ENCODE peak calls at places on chromosome 14, in six cellular contexts. One of them, this sample, is unnamed.

GRCh38 chr14:103855734-103856095 is 8.3 kb upstream of the PPP1R13B start:
- DNase-seq in neural progenitor cell: no peak
- DNase-seq in coronary artery: no peak
- DNase-seq in CD8-positive, alpha-beta T cell: no peak
- DNase-seq in tibial artery: no peak
- DNase-seq in stomach: no peak
- DNase-seq in this sample: no peak

GRCh38 chr14:69076341-69076740 is 76.6 kb downstream of the DCAF5 start:
- DNase-seq in neural progenitor cell: no peak
- DNase-seq in coronary artery: no peak
- DNase-seq in CD8-positive, alpha-beta T cell: no peak
- DNase-seq in tibial artery: no peak
- DNase-seq in stomach: no peak
- DNase-seq in this sample: no peak

GRCh38 chr14:95299271-95299670 is 20.4 kb downstream of the CLMN start:
- DNase-seq in neural progenitor cell: no peak
- DNase-seq in coronary artery: no peak
- DNase-seq in CD8-positive, alpha-beta T cell: no peak
- DNase-seq in tibial artery: no peak
- DNase-seq in stomach: no peak
- DNase-seq in this sample: no peak

GRCh38 chr14:56759633-56760032 is 50.6 kb downstream of the OTX2 start:
- DNase-seq in neural progenitor cell: no peak
- DNase-seq in coronary artery: no peak
- DNase-seq in CD8-positive, alpha-beta T cell: no peak
- DNase-seq in tibial artery: no peak
- DNase-seq in stomach: no peak
- DNase-seq in this sample: no peak

GRCh38 chr14:100215330-100215885 is 23.5 kb upstream of the YY1 start:
- DNase-seq in neural progenitor cell: no peak
- DNase-seq in coronary artery: no peak
- DNase-seq in CD8-positive, alpha-beta T cell: no peak
- DNase-seq in tibial artery: no peak
- DNase-seq in stomach: no peak
- DNase-seq in this sample: no peak

GRCh38 chr14:67999693-68000384 is 180.3 kb downstream of the RAD51B start:
- DNase-seq in neural progenitor cell: no peak
- DNase-seq in coronary artery: no peak
- DNase-seq in CD8-positive, alpha-beta T cell: no peak
- DNase-seq in tibial artery: no peak
- DNase-seq in stomach: no peak
- DNase-seq in this sample: peak; percentile 77

GRCh38 chr14:58639842-58640484 is 2.2 kb downstream of the DACT1 start:
- DNase-seq in neural progenitor cell: peak; percentile 68
- DNase-seq in coronary artery: no peak
- DNase-seq in CD8-positive, alpha-beta T cell: no peak
- DNase-seq in tibial artery: peak; percentile 50
- DNase-seq in stomach: no peak
- DNase-seq in this sample: peak; percentile 92

GRCh38 chr14:58768977-58769376 is 131.2 kb downstream of the DACT1 start:
- DNase-seq in neural progenitor cell: peak; percentile 20
- DNase-seq in coronary artery: no peak
- DNase-seq in CD8-positive, alpha-beta T cell: no peak
- DNase-seq in tibial artery: no peak
- DNase-seq in stomach: no peak
- DNase-seq in this sample: no peak

GRCh38 chr14:54975856-54976255 is 51.0 kb downstream of the WDHD1 start:
- DNase-seq in neural progenitor cell: no peak
- DNase-seq in coronary artery: no peak
- DNase-seq in CD8-positive, alpha-beta T cell: no peak
- DNase-seq in tibial artery: no peak
- DNase-seq in stomach: no peak
- DNase-seq in this sample: peak; percentile 28

GRCh38 chr14:64438181-64438839 is 27.0 kb upstream of the AKAP5 start:
- DNase-seq in neural progenitor cell: no peak
- DNase-seq in coronary artery: no peak
- DNase-seq in CD8-positive, alpha-beta T cell: no peak
- DNase-seq in tibial artery: no peak
- DNase-seq in stomach: no peak
- DNase-seq in this sample: peak; percentile 82

GRCh38 chr14:51131516-51131915 is 36.6 kb upstream of the TRIM9 start:
- DNase-seq in neural progenitor cell: no peak
- DNase-seq in coronary artery: no peak
- DNase-seq in CD8-positive, alpha-beta T cell: no peak
- DNase-seq in tibial artery: no peak
- DNase-seq in stomach: no peak
- DNase-seq in this sample: no peak

GRCh38 chr14:32933943-32934890 is 4.5 kb upstream of the NPAS3 start:
- DNase-seq in neural progenitor cell: peak; percentile 86
- DNase-seq in coronary artery: no peak
- DNase-seq in CD8-positive, alpha-beta T cell: no peak
- DNase-seq in tibial artery: no peak
- DNase-seq in stomach: no peak
- DNase-seq in this sample: peak; percentile 47
- H3K4me3 ChIP-seq in neural progenitor cell: peak overlapping the region; percentile 63
- H3K4me3 ChIP-seq in coronary artery: peak overlapping the region; percentile 73
- H3K4me3 ChIP-seq in CD8-positive, alpha-beta T cell: no peak overlapping the region
- H3K4me3 ChIP-seq in tibial artery: peak overlapping the region; percentile 49
- H3K4me3 ChIP-seq in stomach: peak overlapping the region; percentile 59
- H3K4me3 ChIP-seq in this sample: peak overlapping the region; percentile 46

GRCh38 chr14:91373591-91374245 is 43.9 kb downstream of the CCDC88C start:
- DNase-seq in neural progenitor cell: no peak
- DNase-seq in coronary artery: no peak
- DNase-seq in CD8-positive, alpha-beta T cell: peak; percentile 42
- DNase-seq in tibial artery: no peak
- DNase-seq in stomach: no peak
- DNase-seq in this sample: no peak

GRCh38 chr14:91371011-91371989 is 46.3 kb downstream of the CCDC88C start:
- DNase-seq in neural progenitor cell: no peak
- DNase-seq in coronary artery: no peak
- DNase-seq in CD8-positive, alpha-beta T cell: no peak
- DNase-seq in tibial artery: no peak
- DNase-seq in stomach: no peak
- DNase-seq in this sample: no peak

GRCh38 chr14:91374287-91374880 is 43.2 kb downstream of the CCDC88C start:
- DNase-seq in neural progenitor cell: peak; percentile 53
- DNase-seq in coronary artery: no peak
- DNase-seq in CD8-positive, alpha-beta T cell: no peak
- DNase-seq in tibial artery: no peak
- DNase-seq in stomach: no peak
- DNase-seq in this sample: no peak

GRCh38 chr14:91371990-91372375 is 45.6 kb downstream of the CCDC88C start:
- DNase-seq in neural progenitor cell: no peak
- DNase-seq in coronary artery: no peak
- DNase-seq in CD8-positive, alpha-beta T cell: no peak
- DNase-seq in tibial artery: no peak
- DNase-seq in stomach: no peak
- DNase-seq in this sample: no peak

GRCh38 chr14:91372680-91373495 is 44.7 kb downstream of the CCDC88C start:
- DNase-seq in neural progenitor cell: no peak
- DNase-seq in coronary artery: no peak
- DNase-seq in CD8-positive, alpha-beta T cell: no peak
- DNase-seq in tibial artery: no peak
- DNase-seq in stomach: peak; percentile 77
- DNase-seq in this sample: no peak
- TF ChIP-seq CTCF in neural progenitor cell: no peak
- TF ChIP-seq CTCF in coronary artery: no peak
- TF ChIP-seq CTCF in CD8-positive, alpha-beta T cell: no peak
- TF ChIP-seq CTCF in tibial artery: no peak
- TF ChIP-seq CTCF in stomach: no peak
- TF ChIP-seq CTCF in this sample: no peak

DNA sequence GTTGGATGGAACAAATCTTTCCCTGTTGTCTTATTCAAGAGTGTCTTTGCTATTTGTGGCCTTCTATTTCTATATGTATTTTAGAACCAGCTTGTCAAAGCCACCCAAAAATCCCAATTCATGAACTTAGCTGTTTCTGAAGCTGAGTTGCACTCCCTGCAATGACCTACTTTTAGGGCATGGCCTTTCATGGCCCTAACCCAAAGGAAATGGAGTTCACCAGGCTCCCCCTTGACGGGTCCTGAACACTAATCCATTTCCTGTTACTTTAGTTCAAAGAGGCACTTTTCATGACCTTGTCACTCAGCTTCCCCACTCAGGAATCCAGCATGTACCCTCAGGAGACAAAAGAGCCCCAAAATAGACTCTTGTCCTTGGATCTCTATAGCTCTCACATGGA is 7.6 kb downstream of the TMED8 start:
- DNase-seq in neural progenitor cell: no peak
- DNase-seq in coronary artery: no peak
- DNase-seq in CD8-positive, alpha-beta T cell: no peak
- DNase-seq in tibial artery: no peak
- DNase-seq in stomach: no peak
- DNase-seq in this sample: no peak
- H3K4me3 ChIP-seq in neural progenitor cell: no peak overlapping the region
- H3K4me3 ChIP-seq in coronary artery: no peak overlapping the region
- H3K4me3 ChIP-seq in CD8-positive, alpha-beta T cell: no peak overlapping the region
- H3K4me3 ChIP-seq in tibial artery: no peak overlapping the region
- H3K4me3 ChIP-seq in stomach: no peak overlapping the region
- H3K4me3 ChIP-seq in this sample: no peak overlapping the region

GRCh38 chr14:36863271-36863670 is 201.6 kb downstream of the PAX9 start:
- DNase-seq in neural progenitor cell: no peak
- DNase-seq in coronary artery: no peak
- DNase-seq in CD8-positive, alpha-beta T cell: no peak
- DNase-seq in tibial artery: no peak
- DNase-seq in stomach: no peak
- DNase-seq in this sample: peak; percentile 14
- TF ChIP-seq CTCF in neural progenitor cell: peak; percentile 35
- TF ChIP-seq CTCF in coronary artery: no peak
- TF ChIP-seq CTCF in CD8-positive, alpha-beta T cell: no peak
- TF ChIP-seq CTCF in tibial artery: no peak
- TF ChIP-seq CTCF in stomach: no peak
- TF ChIP-seq CTCF in this sample: peak; percentile 2

GRCh38 chr14:102469261-102469660 is 40.3 kb downstream of the ANKRD9 start:
- DNase-seq in neural progenitor cell: no peak
- DNase-seq in coronary artery: no peak
- DNase-seq in CD8-positive, alpha-beta T cell: no peak
- DNase-seq in tibial artery: no peak
- DNase-seq in stomach: no peak
- DNase-seq in this sample: no peak
- H3K4me3 ChIP-seq in neural progenitor cell: no peak overlapping the region
- H3K4me3 ChIP-seq in coronary artery: no peak overlapping the region
- H3K4me3 ChIP-seq in CD8-positive, alpha-beta T cell: no peak overlapping the region
- H3K4me3 ChIP-seq in tibial artery: no peak overlapping the region
- H3K4me3 ChIP-seq in stomach: no peak overlapping the region
- H3K4me3 ChIP-seq in this sample: no peak overlapping the region

DNA sequence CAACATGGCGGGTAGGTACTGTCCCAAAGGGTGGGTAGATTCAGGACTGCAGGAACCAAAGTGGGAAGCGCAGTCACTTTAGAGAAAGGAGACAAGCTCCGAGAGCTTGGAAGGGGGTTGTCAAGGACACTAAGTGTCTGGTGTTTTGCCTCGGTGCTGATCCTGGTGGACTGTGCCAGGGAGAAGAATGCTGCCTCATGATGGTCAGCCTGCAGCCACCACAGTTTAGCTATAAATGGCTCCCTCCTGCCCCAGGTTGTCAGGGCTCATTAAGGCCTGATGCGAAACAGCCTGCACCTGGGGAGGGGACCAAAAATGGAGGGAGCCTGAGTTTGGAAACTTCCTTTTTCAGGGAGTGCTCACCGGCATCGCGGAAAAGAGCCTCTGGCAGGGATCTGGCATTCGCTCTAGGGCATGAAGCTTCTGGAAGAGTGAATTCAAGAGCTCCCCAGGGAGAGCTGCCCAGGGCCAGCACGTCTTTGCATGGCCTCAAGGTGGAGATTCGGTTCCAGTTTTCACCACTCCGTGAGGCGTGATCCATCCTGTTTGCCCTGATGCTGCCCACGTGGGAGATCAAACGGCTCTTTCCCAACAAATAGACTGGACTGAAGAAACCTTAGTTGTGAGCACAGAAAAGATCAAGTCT is 164.0 kb downstream of the FOXN3 start:
- DNase-seq in neural progenitor cell: peak; percentile 17
- DNase-seq in coronary artery: peak; percentile 45
- DNase-seq in CD8-positive, alpha-beta T cell: no peak
- DNase-seq in tibial artery: peak; percentile 38
- DNase-seq in stomach: no peak
- DNase-seq in this sample: peak; percentile 19
- TF ChIP-seq CTCF in neural progenitor cell: peak; percentile 17
- TF ChIP-seq CTCF in coronary artery: no peak
- TF ChIP-seq CTCF in CD8-positive, alpha-beta T cell: no peak
- TF ChIP-seq CTCF in tibial artery: peak; percentile 38
- TF ChIP-seq CTCF in stomach: no peak
- TF ChIP-seq CTCF in this sample: no peak

DNA sequence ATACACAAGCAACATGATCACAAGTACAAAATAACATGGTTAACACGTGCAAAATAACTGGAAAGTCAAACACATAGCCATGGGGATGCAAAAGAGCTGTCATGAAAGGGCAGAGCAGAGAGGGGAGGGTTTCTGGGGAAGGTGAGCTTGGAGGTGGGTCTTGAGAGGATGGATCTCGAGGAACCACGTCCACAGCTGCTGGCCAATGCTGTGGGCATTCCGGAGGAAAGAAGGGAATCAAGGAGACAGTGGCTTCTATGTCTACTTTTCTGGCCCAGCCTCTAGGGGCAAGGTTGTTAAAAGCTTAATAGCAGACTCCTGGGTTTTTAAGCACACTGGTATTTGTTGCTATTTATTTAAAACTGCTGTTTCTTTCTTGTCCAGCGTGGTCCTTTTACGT is 8.4 kb upstream of the MYH7 start:
- DNase-seq in neural progenitor cell: no peak
- DNase-seq in coronary artery: no peak
- DNase-seq in CD8-positive, alpha-beta T cell: no peak
- DNase-seq in tibial artery: no peak
- DNase-seq in stomach: no peak
- DNase-seq in this sample: no peak
- H3K4me3 ChIP-seq in neural progenitor cell: no peak overlapping the region
- H3K4me3 ChIP-seq in coronary artery: no peak overlapping the region
- H3K4me3 ChIP-seq in CD8-positive, alpha-beta T cell: no peak overlapping the region
- H3K4me3 ChIP-seq in tibial artery: no peak overlapping the region
- H3K4me3 ChIP-seq in stomach: no peak overlapping the region
- H3K4me3 ChIP-seq in this sample: no peak overlapping the region

DNA sequence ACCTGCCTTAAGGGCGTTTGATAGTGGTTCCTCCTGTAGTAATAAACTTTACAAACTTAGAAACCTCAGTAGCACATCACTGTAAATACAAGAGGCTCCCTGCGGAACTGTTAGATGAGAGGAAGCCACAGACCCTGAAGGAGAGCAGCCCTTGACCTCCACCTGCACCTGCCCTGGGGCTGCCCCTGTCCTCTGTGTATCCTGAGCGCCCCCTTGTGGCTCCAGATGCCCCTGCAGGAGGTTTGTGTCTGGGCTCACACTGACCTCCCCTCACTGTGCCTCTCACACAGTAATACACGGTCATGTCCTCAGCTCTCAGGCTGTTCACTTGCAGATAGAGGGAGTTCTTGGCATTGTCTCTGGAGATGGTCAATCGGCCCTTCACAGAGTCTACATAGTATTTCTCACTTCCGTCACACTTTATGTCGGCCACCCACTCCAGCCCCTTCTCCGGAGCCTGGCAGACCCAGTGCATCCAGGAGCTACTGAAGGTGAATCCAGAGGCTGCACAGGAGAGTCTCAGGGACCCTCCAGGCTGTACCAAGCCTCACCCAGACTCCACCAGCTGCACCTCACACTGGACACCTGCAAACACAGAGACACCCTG is 1059.8 kb downstream of the TMEM121 start:
- DNase-seq in neural progenitor cell: no peak
- DNase-seq in coronary artery: no peak
- DNase-seq in CD8-positive, alpha-beta T cell: peak; percentile 46
- DNase-seq in tibial artery: no peak
- DNase-seq in stomach: peak; percentile 42
- DNase-seq in this sample: no peak
- TF ChIP-seq CTCF in neural progenitor cell: no peak
- TF ChIP-seq CTCF in coronary artery: no peak
- TF ChIP-seq CTCF in CD8-positive, alpha-beta T cell: peak; percentile 80
- TF ChIP-seq CTCF in tibial artery: no peak
- TF ChIP-seq CTCF in stomach: no peak
- TF ChIP-seq CTCF in this sample: no peak

GRCh38 chr14:61385002-61385685 is 63.8 kb downstream of the PRKCH start:
- DNase-seq in neural progenitor cell: no peak
- DNase-seq in coronary artery: no peak
- DNase-seq in CD8-positive, alpha-beta T cell: peak; percentile 42
- DNase-seq in tibial artery: no peak
- DNase-seq in stomach: no peak
- DNase-seq in this sample: no peak
- H3K4me3 ChIP-seq in neural progenitor cell: no peak overlapping the region
- H3K4me3 ChIP-seq in coronary artery: no peak overlapping the region
- H3K4me3 ChIP-seq in CD8-positive, alpha-beta T cell: peak overlapping the region; percentile 34
- H3K4me3 ChIP-seq in tibial artery: no peak overlapping the region
- H3K4me3 ChIP-seq in stomach: no peak overlapping the region
- H3K4me3 ChIP-seq in this sample: no peak overlapping the region

This sample was measured in cardiac fibroblast.